ENCODE peak calls at places on chromosomes 13 and 19, in ten cellular contexts. N is tibial artery, C is thyroid gland, Z is kidney epithelial cell, T is AG10803, K is fibroblast of the aortic adventitia, A is fibroblast of pulmonary artery, Q is AG04449, G is adipocyte, Y is A549. D is an unnamed sample.

GRCh38 chr19:5690955-5691204 is 785 bp downstream of the RPL36 start:
- DNase-seq in N (no peak), C (no peak), Z (no peak), T (no peak), K (no peak), A (no peak), Q (no peak), G (no peak), Y (no peak), D (no peak)

GRCh38 chr13:98089246-98089645 is 53.6 kb upstream of the FARP1 start:
- DNase-seq in N (no peak), C (no peak), Z (no peak), T (peak), K (peak), A (peak), Q (no peak), G (no peak), Y (no peak), D (no peak)

GRCh38 chr13:31755803-31756212 is 16.5 kb downstream of the RXFP2 start:
- DNase-seq in N (no peak), C (no peak), Z (peak), T (peak), K (peak), A (no peak), Q (no peak), G (peak), Y (no peak), D (no peak)

GRCh38 chr13:49435992-49436391 is 7.9 kb downstream of the CAB39L start:
- DNase-seq in N (no peak), C (no peak), Z (no peak), T (peak), K (peak), A (peak), Q (no peak), G (peak), Y (no peak), D (no peak)

GRCh38 chr13:66159526-66159925 is 1070.6 kb downstream of the PCDH9 start:
- DNase-seq in N (no peak), C (no peak), Z (peak), T (no peak), K (peak), A (no peak), Q (no peak), G (no peak), Y (no peak), D (no peak)

GRCh38 chr13:94825507-94825906 is 113.2 kb upstream of the SOX21 start:
- DNase-seq in N (peak), C (peak), Z (no peak), T (peak), K (peak), A (peak), Q (no peak), G (peak), Y (no peak), D (peak)

GRCh38 chr19:35031072-35031881 is 1.0 kb downstream of the SCN1B start:
- DNase-seq in N (no peak), C (no peak), Z (no peak), T (peak), K (peak), A (peak), Q (no peak), G (peak), Y (peak), D (no peak)

GRCh38 chr13:63700366-63700765 is 2284.7 kb upstream of the PCDH20 start:
- DNase-seq in N (no peak), C (no peak), Z (no peak), T (no peak), K (no peak), A (no peak), Q (no peak), G (no peak), Y (no peak), D (no peak)

GRCh38 chr19:12052057-12052570 is 647 bp downstream of the ZNF878 start:
- DNase-seq in N (no peak), C (no peak), Z (no peak), T (no peak), K (peak), A (no peak), Q (no peak), G (peak), Y (no peak), D (no peak)

GRCh38 chr19:14434543-14435319 is 1.6 kb downstream of the PKN1 start:
- DNase-seq in N (peak), C (peak), Z (peak), T (peak), K (peak), A (peak), Q (no peak), G (peak), Y (no peak), D (peak)

GRCh38 chr19:56015756-56016155 is 29.2 kb downstream of the NLRP5 start:
- DNase-seq in N (no peak), C (no peak), Z (no peak), T (no peak), K (no peak), A (peak), Q (no peak), G (peak), Y (no peak), D (no peak)

GRCh38 chr19:41815301-41815700 is 18.9 kb downstream of the CEACAM3 start:
- DNase-seq in N (no peak), C (no peak), Z (no peak), T (no peak), K (no peak), A (no peak), Q (no peak), G (no peak), Y (no peak), D (no peak)

GRCh38 chr13:36788276-36788675 is 30.7 kb upstream of the RFXAP start:
- DNase-seq in N (no peak), C (no peak), Z (no peak), T (peak), K (peak), A (no peak), Q (no peak), G (peak), Y (no peak), D (no peak)

GRCh38 chr13:88800505-88800904 is 1129.3 kb downstream of the SLITRK5 start:
- DNase-seq in N (no peak), C (no peak), Z (no peak), T (no peak), K (no peak), A (no peak), Q (no peak), G (no peak), Y (no peak), D (no peak)

GRCh38 chr13:20161275-20161950 is 561 bp upstream of the GJA3 start:
- DNase-seq in N (no peak), C (peak), Z (no peak), T (no peak), K (no peak), A (no peak), Q (no peak), G (peak), Y (no peak), D (peak)

GRCh38 chr19:13176345-13176744 is 26.1 kb downstream of the IER2 start:
- DNase-seq in N (no peak), C (no peak), Z (no peak), T (no peak), K (no peak), A (no peak), Q (no peak), G (no peak), Y (no peak), D (no peak)

GRCh38 chr19:53511933-53512374 is 26.0 kb upstream of the ZNF331 start:
- DNase-seq in N (peak), C (peak), Z (no peak), T (peak), K (peak), A (peak), Q (no peak), G (peak), Y (no peak), D (peak)

GRCh38 chr13:25777509-25777908 is 274.3 kb downstream of the SHISA2 start:
- DNase-seq in N (no peak), C (no peak), Z (no peak), T (no peak), K (no peak), A (no peak), Q (no peak), G (no peak), Y (no peak), D (no peak)

GRCh38 chr13:105957769-105958438 is 577.6 kb downstream of the EFNB2 start:
- DNase-seq in N (no peak), C (no peak), Z (no peak), T (no peak), K (no peak), A (no peak), Q (no peak), G (no peak), Y (no peak), D (no peak)

GRCh38 chr13:98665638-98665995 is 86.9 kb downstream of the SLC15A1 start:
- DNase-seq in N (no peak), C (no peak), Z (no peak), T (no peak), K (no peak), A (no peak), Q (no peak), G (no peak), Y (no peak), D (no peak)

GRCh38 chr19:31350033-31350692 is 927 bp upstream of the TSHZ3 start:
- DNase-seq in N (peak), C (peak), Z (no peak), T (peak), K (no peak), A (peak), Q (no peak), G (peak), Y (no peak), D (no peak)

GRCh38 chr13:60267498-60268202 is 103.9 kb upstream of the DIAPH3 start:
- DNase-seq in N (no peak), C (peak), Z (no peak), T (peak), K (no peak), A (peak), Q (no peak), G (no peak), Y (no peak), D (peak)

GRCh38 chr13:47252627-47253026 is 355.8 kb upstream of the HTR2A start:
- DNase-seq in N (no peak), C (no peak), Z (no peak), T (peak), K (peak), A (peak), Q (no peak), G (no peak), Y (no peak), D (no peak)

GRCh38 chr13:75754936-75755335 is 118.8 kb downstream of the LMO7 start:
- DNase-seq in N (no peak), C (no peak), Z (no peak), T (no peak), K (no peak), A (no peak), Q (no peak), G (no peak), Y (no peak), D (no peak)

GRCh38 chr13:31803327-31803726 is 64.0 kb downstream of the RXFP2 start:
- DNase-seq in N (no peak), C (no peak), Z (no peak), T (no peak), K (no peak), A (no peak), Q (no peak), G (no peak), Y (no peak), D (no peak)

GRCh38 chr19:47035127-47035494 is 13.3 kb downstream of the TMEM160 start:
- DNase-seq in N (no peak), C (no peak), Z (no peak), T (no peak), K (no peak), A (no peak), Q (no peak), G (no peak), Y (no peak), D (no peak)

GRCh38 chr13:65378943-65379519 is 1851.1 kb downstream of the PCDH9 start:
- DNase-seq in N (no peak), C (no peak), Z (no peak), T (peak), K (peak), A (peak), Q (no peak), G (peak), Y (no peak), D (no peak)

GRCh38 chr19:49862411-49863253 is 4.7 kb downstream of the PNKP start:
- DNase-seq in N (no peak), C (peak), Z (no peak), T (no peak), K (no peak), A (no peak), Q (no peak), G (no peak), Y (no peak), D (peak)

GRCh38 chr13:45473627-45474026 is 8.9 kb downstream of the COG3 start:
- DNase-seq in N (no peak), C (no peak), Z (no peak), T (no peak), K (no peak), A (no peak), Q (no peak), G (no peak), Y (no peak), D (no peak)

GRCh38 chr19:7515091-7515470 is 822 bp upstream of the ZNF358 start:
- DNase-seq in N (peak), C (no peak), Z (no peak), T (no peak), K (no peak), A (no peak), Q (no peak), G (peak), Y (no peak), D (no peak)

GRCh38 chr13:39129253-39129652 is 91.0 kb downstream of the NHLRC3 start:
- DNase-seq in N (no peak), C (no peak), Z (no peak), T (no peak), K (no peak), A (no peak), Q (no peak), G (no peak), Y (no peak), D (no peak)

GRCh38 chr13:50911937-50912624 is 2.5 kb downstream of the RNASEH2B start:
- DNase-seq in N (peak), C (peak), Z (peak), T (peak), K (peak), A (peak), Q (peak), G (peak), Y (peak), D (peak)
- H3K4me3 ChIP-seq in N (no peak), C (no peak), Z (no peak), T (no peak), K (no peak), A (no peak), Q (no peak), G (no peak), Y (no peak), D (no peak)

GRCh38 chr19:39558623-39559117 is 18.7 kb upstream of the EID2 start:
- DNase-seq in N (no peak), C (no peak), Z (no peak), T (no peak), K (no peak), A (no peak), Q (no peak), G (no peak), Y (no peak), D (no peak)

GRCh38 chr19:39553082-39553652 is 13.2 kb upstream of the EID2 start:
- DNase-seq in N (no peak), C (no peak), Z (no peak), T (no peak), K (no peak), A (no peak), Q (no peak), G (no peak), Y (no peak), D (no peak)

GRCh38 chr19:39555883-39556282 is 15.9 kb upstream of the EID2 start:
- DNase-seq in N (no peak), C (no peak), Z (no peak), T (no peak), K (no peak), A (no peak), Q (no peak), G (no peak), Y (no peak), D (no peak)

GRCh38 chr19:39554701-39555311 is 14.8 kb upstream of the EID2 start:
- DNase-seq in N (no peak), C (peak), Z (no peak), T (no peak), K (no peak), A (no peak), Q (no peak), G (no peak), Y (no peak), D (no peak)

GRCh38 chr19:39557791-39558622 is 18.0 kb upstream of the EID2 start:
- DNase-seq in N (no peak), C (peak), Z (no peak), T (no peak), K (peak), A (no peak), Q (no peak), G (peak), Y (no peak), D (no peak)
- H3K4me3 ChIP-seq in N (no peak), C (no peak), Z (no peak), T (no peak), K (peak), A (no peak), Q (no peak), G (no peak), Y (no peak), D (no peak)

GRCh38 chr19:18428837-18429674 is 8.9 kb downstream of the ISYNA1 start:
- DNase-seq in N (peak), C (peak), Z (no peak), T (peak), K (peak), A (peak), Q (no peak), G (peak), Y (peak), D (peak)
- H3K4me3 ChIP-seq in N (peak), C (no peak), Z (peak), T (peak), K (peak), A (peak), Q (peak), G (no peak), Y (peak), D (peak)

GRCh38 chr13:33676045-33676699 is 141.8 kb upstream of the RFC3 start:
- DNase-seq in N (no peak), C (no peak), Z (no peak), T (peak), K (peak), A (peak), Q (no peak), G (peak), Y (no peak), D (no peak)
- H3K4me3 ChIP-seq in N (peak), C (no peak), Z (peak), T (peak), K (peak), A (peak), Q (peak), G (peak), Y (peak), D (peak)

GRCh38 chr19:3275583-3276340 is 51.3 kb downstream of the CELF5 start:
- DNase-seq in N (no peak), C (peak), Z (no peak), T (peak), K (peak), A (peak), Q (no peak), G (peak), Y (peak), D (peak)
- H3K4me3 ChIP-seq in N (peak), C (no peak), Z (peak), T (peak), K (peak), A (peak), Q (peak), G (no peak), Y (peak), D (peak)

GRCh38 chr13:29702912-29703351 is 107.4 kb upstream of the SLC7A1 start:
- DNase-seq in N (peak), C (no peak), Z (no peak), T (peak), K (peak), A (peak), Q (peak), G (peak), Y (no peak), D (no peak)
- H3K4me3 ChIP-seq in N (no peak), C (no peak), Z (no peak), T (peak), K (no peak), A (no peak), Q (peak), G (peak), Y (no peak), D (no peak)

GRCh38 chr19:933553-933882 is 7.7 kb downstream of the ARID3A start:
- DNase-seq in N (no peak), C (no peak), Z (no peak), T (no peak), K (no peak), A (no peak), Q (no peak), G (no peak), Y (no peak), D (no peak)

GRCh38 chr19:932647-933552 is 7.1 kb downstream of the ARID3A start:
- DNase-seq in N (no peak), C (peak), Z (no peak), T (peak), K (peak), A (peak), Q (peak), G (peak), Y (no peak), D (no peak)

GRCh38 chr19:929523-930258 is 3.9 kb downstream of the ARID3A start:
- DNase-seq in N (no peak), C (no peak), Z (no peak), T (no peak), K (no peak), A (no peak), Q (no peak), G (no peak), Y (no peak), D (no peak)

GRCh38 chr19:934197-934840 is 8.5 kb downstream of the ARID3A start:
- DNase-seq in N (no peak), C (no peak), Z (no peak), T (no peak), K (no peak), A (no peak), Q (no peak), G (no peak), Y (no peak), D (no peak)

GRCh38 chr19:931860-932646 is 6.2 kb downstream of the ARID3A start:
- DNase-seq in N (no peak), C (no peak), Z (no peak), T (no peak), K (no peak), A (no peak), Q (no peak), G (no peak), Y (no peak), D (no peak)
- H3K4me3 ChIP-seq in N (no peak), C (no peak), Z (no peak), T (no peak), K (no peak), A (no peak), Q (no peak), G (no peak), Y (no peak), D (no peak)

GRCh38 chr19:40502081-40502480 is 35.3 kb downstream of the SPTBN4 start:
- DNase-seq in N (no peak), C (peak), Z (no peak), T (no peak), K (no peak), A (no peak), Q (no peak), G (no peak), Y (no peak), D (no peak)

GRCh38 chr19:40503300-40503699 is 36.5 kb downstream of the SPTBN4 start:
- DNase-seq in N (no peak), C (no peak), Z (no peak), T (no peak), K (no peak), A (no peak), Q (no peak), G (no peak), Y (no peak), D (peak)

GRCh38 chr19:40499320-40499719 is 32.5 kb downstream of the SPTBN4 start:
- DNase-seq in N (no peak), C (no peak), Z (no peak), T (no peak), K (no peak), A (no peak), Q (no peak), G (no peak), Y (no peak), D (no peak)

GRCh38 chr19:40501599-40501998 is 34.8 kb downstream of the SPTBN4 start:
- DNase-seq in N (no peak), C (no peak), Z (no peak), T (no peak), K (no peak), A (no peak), Q (no peak), G (no peak), Y (no peak), D (no peak)

DNA sequence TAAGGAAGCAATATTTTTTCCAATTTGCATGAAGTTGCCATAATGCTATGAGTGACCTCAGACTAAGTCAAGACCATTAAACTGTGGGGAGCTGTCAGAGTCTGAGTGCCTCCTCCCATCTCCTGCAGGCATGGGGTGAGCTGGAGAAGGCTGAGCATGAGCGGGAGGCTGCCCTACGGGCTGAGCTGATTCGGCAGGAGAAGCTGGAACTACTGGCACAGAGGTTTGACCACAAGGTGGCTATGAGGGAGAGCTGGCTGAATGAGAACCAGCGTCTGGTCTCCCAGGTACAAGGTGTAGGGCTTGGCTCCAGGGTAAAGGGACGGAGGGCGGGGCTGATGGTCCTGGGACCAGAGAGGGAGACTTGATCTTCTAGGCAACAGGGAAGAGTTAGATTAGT is 35.8 kb downstream of the SPTBN4 start:
- DNase-seq in N (no peak), C (peak), Z (no peak), T (no peak), K (no peak), A (no peak), Q (no peak), G (no peak), Y (peak), D (no peak)
- H3K4me3 ChIP-seq in N (no peak), C (no peak), Z (no peak), T (no peak), K (no peak), A (no peak), Q (no peak), G (no peak), Y (no peak), D (no peak)

D was measured in testis.